ENCODE peak calls at places on chromosomes 3 and 15, in four cellular contexts. T is sciatic nerve; K is hypothalamus; Y is stimulated activated CD4-positive, alpha-beta T cell treated with anti-CD3 and anti-CD28 coated beads, Interleukin-15, amount 100 ng/mL, for 24 hours. A is an unnamed sample.

GRCh38 chr3:120170223-120170622 is 76.0 kb upstream of the GSK3B start:
- DNase-seq in T (no peak), K (no peak), Y (no peak), A (no peak)

GRCh38 chr3:128253150-128253549 is 99.9 kb downstream of the EEFSEC start:
- DNase-seq in T (no peak), K (no peak), Y (no peak), A (no peak)

GRCh38 chr3:153158961-153159735 is 2.9 kb upstream of the RAP2B start:
- DNase-seq in T (no peak), K (no peak), Y (no peak), A (no peak)

GRCh38 chr3:73148653-73149052 is 87.2 kb downstream of the EBLN2 start:
- DNase-seq in T (no peak), K (no peak), Y (no peak), A (no peak)

GRCh38 chr15:71957026-71957425 is 146.7 kb downstream of the NR2E3 start:
- DNase-seq in T (no peak), K (no peak), Y (no peak), A (no peak)

GRCh38 chr3:187274977-187275338 is 16.6 kb downstream of the MASP1 start:
- DNase-seq in T (no peak), K (peak; percentile 49), Y (no peak), A (no peak)

GRCh38 chr3:152362086-152362485 is 93.4 kb downstream of the MBNL1 start:
- DNase-seq in T (no peak), K (peak; percentile 43), Y (no peak), A (no peak)

GRCh38 chr15:66105286-66105984 is 148.1 kb downstream of the MEGF11 start:
- DNase-seq in T (peak; percentile 28), K (no peak), Y (no peak), A (no peak)

GRCh38 chr3:129345281-129345680 is 66.6 kb downstream of the HMCES start:
- DNase-seq in T (no peak), K (no peak), Y (no peak), A (no peak)

GRCh38 chr15:48602358-48603122 is 43.0 kb downstream of the FBN1 start:
- DNase-seq in T (no peak), K (no peak), Y (no peak), A (no peak)